ENCODE peak calls at places on chromosome X, in seven cellular contexts. Z, K, Q, T, U, O and E are unnamed samples.

GRCh38 chrX:33336783-33337182 is 125.4 kb upstream of the DMD start:
- DNase-seq in Z (peak; percentile 0), K (peak; percentile 29), Q (no peak), T (peak; percentile 69), U (no peak), O (peak; percentile 3), E (peak; percentile 0)

GRCh38 chrX:4091046-4091760 is 377.8 kb upstream of the PRKX start:
- DNase-seq in Z (no peak), K (peak; percentile 4), Q (no peak), T (no peak), U (no peak), O (peak; percentile 6), E (no peak)

GRCh38 chrX:134173541-134174272 is 63.3 kb upstream of the CCDC160 start:
- DNase-seq in Z (no peak), K (no peak), Q (no peak), T (no peak), U (no peak), O (no peak), E (no peak)

GRCh38 chrX:130080791-130081367 is 29.4 kb downstream of the ELF4 start:
- DNase-seq in Z (no peak), K (no peak), Q (no peak), T (no peak), U (no peak), O (no peak), E (no peak)

GRCh38 chrX:11702965-11703631 is 37.4 kb upstream of the ARHGAP6 start:
- DNase-seq in Z (no peak), K (no peak), Q (no peak), T (no peak), U (no peak), O (no peak), E (peak; percentile 4)

GRCh38 chrX:54446084-54446483 is 5.9 kb downstream of the TSR2 start:
- DNase-seq in Z (no peak), K (no peak), Q (no peak), T (no peak), U (no peak), O (no peak), E (no peak)

GRCh38 chrX:148380614-148381561 is 119.5 kb upstream of the AFF2 start:
- DNase-seq in Z (no peak), K (no peak), Q (no peak), T (no peak), U (no peak), O (no peak), E (peak; percentile 83)

GRCh38 chrX:103565752-103566151 is 19.6 kb upstream of the TCEAL4 start:
- DNase-seq in Z (peak; percentile 84), K (peak; percentile 67), Q (peak; percentile 56), T (no peak), U (peak; percentile 42), O (no peak), E (no peak)

GRCh38 chrX:40003071-40003981 is 94.4 kb downstream of the BCOR start:
- DNase-seq in Z (no peak), K (no peak), Q (no peak), T (no peak), U (no peak), O (no peak), E (no peak)

GRCh38 chrX:153772608-153773217 is 8.1 kb upstream of the SRPK3 start:
- DNase-seq in Z (no peak), K (no peak), Q (no peak), T (no peak), U (no peak), O (no peak), E (no peak)

GRCh38 chrX:15328821-15329220 is 6.5 kb downstream of the PIGA start:
- DNase-seq in Z (no peak), K (no peak), Q (no peak), T (no peak), U (no peak), O (no peak), E (no peak)

GRCh38 chrX:129686422-129686948 is 31.7 kb upstream of the APLN start:
- DNase-seq in Z (no peak), K (no peak), Q (peak; percentile 41), T (no peak), U (no peak), O (no peak), E (no peak)